ENCODE peak calls at places on chromosomes 1 and 21, in five cellular contexts. One of them, this sample, is unnamed.

GRCh38 chr1:181726608-181727007 is 243.3 kb downstream of the CACNA1E start:
- DNase-seq in NCI-H2081: no peak
- DNase-seq in T-helper 9 cell: no peak
- DNase-seq in CD4-positive, CD25-positive, alpha-beta regulatory T cell: no peak
- DNase-seq in left lobe of liver: no peak
- DNase-seq in this sample: no peak

GRCh38 chr1:10396870-10397269 is 2.0 kb upstream of the PGD start:
- DNase-seq in NCI-H2081: no peak
- DNase-seq in T-helper 9 cell: no peak
- DNase-seq in CD4-positive, CD25-positive, alpha-beta regulatory T cell: no peak
- DNase-seq in left lobe of liver: no peak
- DNase-seq in this sample: no peak

GRCh38 chr1:21308847-21309652 is 18.8 kb upstream of the ECE1 start:
- DNase-seq in NCI-H2081: peak; percentile 80
- DNase-seq in T-helper 9 cell: no peak
- DNase-seq in CD4-positive, CD25-positive, alpha-beta regulatory T cell: no peak
- DNase-seq in left lobe of liver: no peak
- DNase-seq in this sample: no peak

GRCh38 chr1:241789061-241789460 is 58.9 kb upstream of the EXO1 start:
- DNase-seq in NCI-H2081: no peak
- DNase-seq in T-helper 9 cell: no peak
- DNase-seq in CD4-positive, CD25-positive, alpha-beta regulatory T cell: no peak
- DNase-seq in left lobe of liver: no peak
- DNase-seq in this sample: no peak

GRCh38 chr1:166172106-166172505 is 5.3 kb upstream of the FAM78B start:
- DNase-seq in NCI-H2081: no peak
- DNase-seq in T-helper 9 cell: no peak
- DNase-seq in CD4-positive, CD25-positive, alpha-beta regulatory T cell: no peak
- DNase-seq in left lobe of liver: no peak
- DNase-seq in this sample: no peak

GRCh38 chr1:74703386-74704182 is 29.3 kb downstream of the CRYZ start:
- DNase-seq in NCI-H2081: no peak
- DNase-seq in T-helper 9 cell: no peak
- DNase-seq in CD4-positive, CD25-positive, alpha-beta regulatory T cell: no peak
- DNase-seq in left lobe of liver: no peak
- DNase-seq in this sample: no peak

GRCh38 chr21:45906859-45907258 is 74.7 kb upstream of the COL6A1 start:
- DNase-seq in NCI-H2081: no peak
- DNase-seq in T-helper 9 cell: no peak
- DNase-seq in CD4-positive, CD25-positive, alpha-beta regulatory T cell: no peak
- DNase-seq in left lobe of liver: no peak
- DNase-seq in this sample: no peak

GRCh38 chr21:39976805-39977204 is 109.6 kb downstream of the PCP4 start:
- DNase-seq in NCI-H2081: no peak
- DNase-seq in T-helper 9 cell: no peak
- DNase-seq in CD4-positive, CD25-positive, alpha-beta regulatory T cell: no peak
- DNase-seq in left lobe of liver: no peak
- DNase-seq in this sample: no peak

This sample was measured in T-helper 17 cell.